ENCODE peak calls at places on chromosome 12, in seven cellular contexts. J is stimulated activated CD4-positive, alpha-beta T cell treated with anti-CD3 and anti-CD28 coated beads, Interleukin-4, amount 100 ng/mL, for 24 hours; H is cardiac fibroblast; Q is iPS-NIHi11; S is HT1080; B is CMK; C is KG1. X is an unnamed sample.

GRCh38 chr12:123433615-123434014 is 2.9 kb downstream of the RILPL2 start:
- DNase-seq in J (no peak), C (no peak), S (no peak), Q (no peak), B (no peak), H (no peak), X (no peak)

GRCh38 chr12:442235-442884 is 17.4 kb upstream of the B4GALNT3 start:
- DNase-seq in Q (peak; percentile 80), S (peak; percentile 43), H (peak; percentile 55), C (no peak), B (no peak), J (peak; percentile 54), X (peak; percentile 69)

GRCh38 chr12:117850048-117850447 is 118.7 kb downstream of the KSR2 start:
- DNase-seq in B (no peak), Q (peak; percentile 81), J (peak; percentile 4), C (no peak), H (peak; percentile 52), S (peak; percentile 16), X (peak; percentile 66)

GRCh38 chr12:2834581-2835491 is at the start of gene NRIP2:
- DNase-seq in S (no peak), C (no peak), H (peak; percentile 82), J (no peak), Q (peak; percentile 69), B (no peak), X (peak; percentile 25)

GRCh38 chr12:55736780-55737580 is 5.9 kb upstream of the GDF11 start:
- DNase-seq in Q (peak; percentile 82), C (peak; percentile 29), S (peak; percentile 78), J (peak; percentile 61), H (peak; percentile 82), B (no peak), X (peak; percentile 78)

GRCh38 chr12:12818693-12819092 is 5.5 kb downstream of the DDX47 start:
- DNase-seq in J (no peak), B (no peak), C (no peak), Q (no peak), H (no peak), S (no peak), X (peak; percentile 49)

GRCh38 chr12:1594045-1594294 is 411 bp downstream of the FBXL14 start:
- DNase-seq in H (peak; percentile 80), Q (peak; percentile 74), J (peak; percentile 59), S (peak; percentile 48), B (no peak), C (no peak), X (peak; percentile 82)

GRCh38 chr12:109783965-109784244 is 49.3 kb downstream of the TRPV4 start:
- DNase-seq in Q (no peak), J (no peak), B (no peak), H (no peak), C (no peak), S (no peak), X (no peak)

GRCh38 chr12:68622250-68622649 is 11.6 kb downstream of the RAP1B start:
- DNase-seq in Q (no peak), C (no peak), J (no peak), H (no peak), S (no peak), B (no peak), X (no peak)

GRCh38 chr12:9351136-9351535 is 142.9 kb upstream of the PZP start:
- DNase-seq in H (no peak), B (no peak), S (no peak), C (no peak), J (no peak), Q (no peak), X (no peak)

X was measured in ELR.